ENCODE peak calls at places on chromosomes 5 and 9, in six cellular contexts. F is transverse colon, O is IMR-90, H is esophagus squamous epithelium, G is upper lobe of left lung, R is endothelial cell of umbilical vein. B is an unnamed sample.

GRCh38 chr5:155080721-155081120 is 67.2 kb downstream of the KIF4B start:
- DNase-seq in F (no peak), O (no peak), H (no peak), G (no peak), R (no peak), B (no peak)

GRCh38 chr5:1213508-1214162 is 11.5 kb upstream of the SLC6A18 start:
- DNase-seq in F (no peak), O (no peak), H (no peak), G (no peak), R (no peak), B (no peak)

GRCh38 chr9:82546131-82546530 is 516.8 kb downstream of the RASEF start:
- DNase-seq in F (no peak), O (no peak), H (no peak), G (no peak), R (no peak), B (no peak)

GRCh38 chr5:132737982-132738770 is 830 bp upstream of the KIF3A start:
- DNase-seq in F (no peak), O (no peak), H (no peak), G (no peak), R (no peak), B (no peak)

GRCh38 chr5:91074615-91075014 is 308.5 kb downstream of the ARRDC3 start:
- DNase-seq in F (no peak), O (peak; percentile 89), H (no peak), G (no peak), R (no peak), B (no peak)

GRCh38 chr9:93697352-93698139 is 121.2 kb downstream of the PHF2 start:
- DNase-seq in F (no peak), O (no peak), H (no peak), G (no peak), R (no peak), B (no peak)

GRCh38 chr9:2424564-2425153 is 196.9 kb upstream of the VLDLR start:
- DNase-seq in F (no peak), O (no peak), H (no peak), G (no peak), R (no peak), B (no peak)

GRCh38 chr5:89064054-89064453 is 181.1 kb upstream of the MEF2C start:
- DNase-seq in F (no peak), O (no peak), H (no peak), G (no peak), R (no peak), B (no peak)

GRCh38 chr9:136964171-136964689 is 12.2 kb downstream of the LCN12 start:
- DNase-seq in F (peak; percentile 80), O (no peak), H (no peak), G (peak; percentile 64), R (no peak), B (no peak)

GRCh38 chr9:97373311-97373710 is 38.6 kb upstream of the TDRD7 start:
- DNase-seq in F (peak; percentile 36), O (no peak), H (no peak), G (no peak), R (no peak), B (peak; percentile 83)

GRCh38 chr5:88542786-88543185 is 274.1 kb upstream of the TMEM161B start:
- DNase-seq in F (no peak), O (no peak), H (no peak), G (no peak), R (no peak), B (no peak)

GRCh38 chr5:82314964-82315728 is 37.0 kb upstream of the RPS23 start:
- DNase-seq in F (no peak), O (peak; percentile 61), H (no peak), G (no peak), R (no peak), B (no peak)

GRCh38 chr5:72256536-72256935 is 63.5 kb downstream of the MRPS27 start:
- DNase-seq in F (no peak), O (peak; percentile 31), H (no peak), G (no peak), R (peak; percentile 72), B (no peak)

GRCh38 chr5:180111273-180111695 is 39.7 kb upstream of the RNF130 start:
- DNase-seq in F (no peak), O (no peak), H (no peak), G (no peak), R (no peak), B (no peak)

GRCh38 chr5:83306572-83307241 is 164.8 kb upstream of the VCAN start:
- DNase-seq in F (peak; percentile 11), O (peak; percentile 89), H (no peak), G (no peak), R (peak; percentile 29), B (no peak)

GRCh38 chr5:143606043-143606752 is 202.7 kb upstream of the NR3C1 start:
- DNase-seq in F (no peak), O (peak; percentile 48), H (no peak), G (no peak), R (no peak), B (no peak)

GRCh38 chr5:132270706-132271105 is 13.2 kb downstream of the PDLIM4 start:
- DNase-seq in F (no peak), O (no peak), H (no peak), G (peak; percentile 61), R (no peak), B (no peak)

GRCh38 chr9:89505795-89506385 is 8.0 kb upstream of the SEMA4D start:
- DNase-seq in F (no peak), O (no peak), H (no peak), G (no peak), R (peak; percentile 25), B (no peak)

GRCh38 chr5:135434591-135435466 is 12.3 kb downstream of the DCANP1 start:
- DNase-seq in F (no peak), O (peak; percentile 72), H (no peak), G (no peak), R (no peak), B (peak; percentile 37)

GRCh38 chr9:93262537-93263310 is 78.8 kb downstream of the WNK2 start:
- DNase-seq in F (no peak), O (no peak), H (no peak), G (no peak), R (no peak), B (peak; percentile 42)

GRCh38 chr5:149345147-149345891 is at the start of gene GRPEL2:
- DNase-seq in F (peak; percentile 96), O (peak; percentile 98), H (peak; percentile 58), G (peak; percentile 95), R (peak; percentile 85), B (peak; percentile 89)
- TF ChIP-seq POLR2A in F (peak; percentile 58), O (peak; percentile 71), H (peak; percentile 73), G (no peak), R (peak; percentile 83), B (peak; percentile 69)

DNA sequence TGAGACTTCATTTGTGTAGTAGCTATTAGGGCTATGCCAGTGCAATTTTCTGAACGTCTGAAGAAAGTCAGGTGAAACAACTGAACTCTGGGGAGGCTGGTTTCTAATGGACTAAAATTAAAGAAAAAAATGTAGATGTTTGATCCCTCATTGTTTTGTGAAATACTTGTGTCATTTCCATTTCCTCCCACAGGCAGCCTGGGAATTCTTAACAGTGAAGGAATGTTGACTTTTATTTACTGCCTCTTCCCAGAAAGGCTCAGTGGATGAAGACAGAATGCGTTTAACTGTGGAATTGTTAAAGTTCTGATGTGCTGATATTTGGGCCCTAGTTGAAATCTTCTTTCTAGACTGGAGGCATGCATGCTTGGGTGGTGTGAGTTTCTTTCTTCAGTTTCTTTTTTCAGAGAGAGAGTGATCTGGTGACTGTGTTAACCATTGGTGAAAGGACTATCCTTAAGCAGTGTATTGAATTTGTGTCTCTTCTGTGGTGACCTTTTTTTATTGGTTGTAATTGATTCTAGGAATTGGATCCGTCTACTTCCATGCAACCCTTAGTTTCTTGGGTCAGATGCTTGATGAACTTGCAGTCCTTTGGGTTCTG is 15.5 kb downstream of the ACER2 start:
- DNase-seq in F (no peak), O (no peak), H (no peak), G (no peak), R (peak; percentile 75), B (no peak)
- H3K27ac ChIP-seq in F (no peak overlapping the region), O (no peak overlapping the region), H (no peak overlapping the region), G (no peak overlapping the region), R (peak overlapping the region; percentile 39), B (no peak overlapping the region)

GRCh38 chr5:40405230-40405629 is 274.5 kb upstream of the PTGER4 start:
- DNase-seq in F (no peak), O (no peak), H (no peak), G (no peak), R (peak; percentile 43), B (no peak)

GRCh38 chr5:40405985-40406384 is 273.7 kb upstream of the PTGER4 start:
- DNase-seq in F (no peak), O (no peak), H (no peak), G (no peak), R (no peak), B (no peak)

GRCh38 chr5:40409600-40409999 is 270.1 kb upstream of the PTGER4 start:
- DNase-seq in F (no peak), O (no peak), H (no peak), G (no peak), R (no peak), B (peak; percentile 31)

GRCh38 chr5:40404613-40405012 is 275.1 kb upstream of the PTGER4 start:
- DNase-seq in F (no peak), O (no peak), H (no peak), G (no peak), R (no peak), B (no peak)

GRCh38 chr5:40406426-40407211 is 273.1 kb upstream of the PTGER4 start:
- DNase-seq in F (no peak), O (no peak), H (no peak), G (no peak), R (peak; percentile 59), B (peak; percentile 31)
- TF ChIP-seq POLR2A in F (no peak), O (no peak), H (no peak), G (no peak), R (no peak), B (no peak)

DNA sequence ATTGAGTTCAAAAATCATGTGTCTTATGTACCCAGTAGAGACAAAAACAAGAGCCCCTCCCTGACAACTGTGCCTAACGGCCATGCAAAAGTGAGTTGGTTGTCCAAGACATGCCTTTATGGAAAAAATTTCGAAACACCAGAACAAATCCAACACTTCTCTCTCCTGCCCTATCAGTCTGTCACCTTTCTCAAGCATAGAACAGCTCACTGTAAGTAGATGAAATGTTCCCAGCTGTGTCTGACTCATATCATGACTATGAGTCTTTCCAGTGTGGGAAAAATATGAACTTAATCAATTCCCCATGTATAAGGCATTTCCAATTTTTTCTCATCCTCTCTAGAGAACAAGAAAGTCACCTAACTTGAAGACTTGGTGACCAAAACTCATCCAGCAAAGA is 191.5 kb upstream of the NREP start:
- DNase-seq in F (no peak), O (peak; percentile 99), H (no peak), G (no peak), R (no peak), B (no peak)
- H3K27ac ChIP-seq in F (no peak overlapping the region), O (no peak overlapping the region), H (no peak overlapping the region), G (no peak overlapping the region), R (no peak overlapping the region), B (no peak overlapping the region)